ENCODE peak calls at places on chromosomes 3 and 15, in seven cellular contexts. U is SJSA1, B is cardiac muscle cell, T is thoracic aorta, D is thyroid gland, V is left lung, M is kidney. Q is an unnamed sample. For H3K4me1 and H3K9me3, the result is how much of the 10 kb centered on the place peaks cover.

GRCh38 chr15:35852818-35853624 is 307.1 kb upstream of the DPH6 start:
- DNase-seq in U (no peak), B (no peak), T (no peak), D (no peak), V (no peak), M (no peak), Q (no peak)

GRCh38 chr3:156620260-156620659 is 54.1 kb upstream of the TIPARP start:
- DNase-seq in U (no peak), B (no peak), T (no peak), D (peak), V (no peak), M (no peak), Q (no peak)

GRCh38 chr15:93265046-93265658 is 176.1 kb upstream of the RGMA start:
- DNase-seq in U (no peak), B (no peak), T (no peak), D (no peak), V (no peak), M (no peak), Q (no peak)

GRCh38 chr3:45965281-45966052 is 22.2 kb downstream of the CXCR6 start:
- DNase-seq in U (no peak), B (no peak), T (no peak), D (no peak), V (no peak), M (no peak), Q (no peak)

GRCh38 chr3:77038928-77039605 is 832 bp upstream of the ROBO2 start:
- DNase-seq in U (no peak), B (peak), T (no peak), D (peak), V (peak), M (no peak), Q (no peak)

GRCh38 chr3:82038536-82038935 is 277.1 kb upstream of the GBE1 start:
- DNase-seq in U (no peak), B (no peak), T (no peak), D (no peak), V (no peak), M (no peak), Q (no peak)

GRCh38 chr15:90037961-90038633 is 37.0 kb downstream of the ZNF710 start:
- DNase-seq in U (no peak), B (no peak), T (no peak), D (no peak), V (no peak), M (no peak), Q (no peak)

GRCh38 chr15:58269455-58270414 is 131.6 kb downstream of the AQP9 start:
- DNase-seq in U (peak), B (peak), T (no peak), D (peak), V (no peak), M (no peak), Q (no peak)

GRCh38 chr3:18284716-18285115 is 140.4 kb downstream of the SATB1 start:
- DNase-seq in U (no peak), B (no peak), T (no peak), D (no peak), V (no peak), M (no peak), Q (no peak)

GRCh38 chr3:127037971-127038446 is 55.1 kb downstream of the PLXNA1 start:
- DNase-seq in U (no peak), B (no peak), T (no peak), D (no peak), V (peak), M (peak), Q (peak)

GRCh38 chr15:67937153-67937761 is 97.4 kb upstream of the RNU6-1 start:
- DNase-seq in U (no peak), B (no peak), T (no peak), D (peak), V (no peak), M (no peak), Q (no peak)

GRCh38 chr15:60384052-60384451 is 13.7 kb downstream of the ANXA2 start:
- DNase-seq in U (no peak), B (no peak), T (no peak), D (no peak), V (no peak), M (no peak), Q (no peak)

GRCh38 chr3:190183121-190183520 is 62.4 kb upstream of the P3H2 start:
- DNase-seq in U (peak), B (peak), T (no peak), D (no peak), V (no peak), M (no peak), Q (no peak)

GRCh38 chr3:72487078-72487765 is 361.0 kb downstream of the SHQ1 start:
- DNase-seq in U (peak), B (no peak), T (peak), D (peak), V (peak), M (peak), Q (peak)

GRCh38 chr3:67526246-67526645 is 128.2 kb downstream of the SUCLG2 start:
- DNase-seq in U (peak), B (no peak), T (no peak), D (no peak), V (no peak), M (no peak), Q (no peak)

GRCh38 chr3:150384517-150385212 is 23.4 kb upstream of the TSC22D2 start:
- DNase-seq in U (no peak), B (peak), T (no peak), D (peak), V (no peak), M (no peak), Q (peak)

GRCh38 chr15:63339836-63340235 is 41.8 kb downstream of the CA12 start:
- DNase-seq in U (no peak), B (no peak), T (no peak), D (no peak), V (no peak), M (no peak), Q (no peak)

GRCh38 chr3:64048631-64049061 is 25.4 kb upstream of the PSMD6 start:
- DNase-seq in U (no peak), B (no peak), T (no peak), D (no peak), V (no peak), M (no peak), Q (no peak)

GRCh38 chr3:98809561-98809960 is 46.4 kb downstream of the ST3GAL6 start:
- DNase-seq in U (no peak), B (no peak), T (no peak), D (no peak), V (no peak), M (no peak), Q (no peak)

GRCh38 chr3:11591401-11592266 is 52.1 kb downstream of the VGLL4 start:
- DNase-seq in U (peak), B (peak), T (no peak), D (peak), V (no peak), M (peak), Q (no peak)

GRCh38 chr3:171295502-171296373 is 164.5 kb downstream of the TNIK start:
- DNase-seq in U (no peak), B (peak), T (no peak), D (no peak), V (no peak), M (no peak), Q (no peak)

GRCh38 chr3:117184574-117184973 is 475.0 kb downstream of the TUSC7 start:
- DNase-seq in U (no peak), B (no peak), T (no peak), D (no peak), V (no peak), M (no peak), Q (no peak)

GRCh38 chr3:52742418-52743041 is 28.2 kb downstream of the NEK4 start:
- DNase-seq in U (peak), B (peak), T (no peak), D (no peak), V (no peak), M (no peak), Q (no peak)

GRCh38 chr3:127794402-127794801 is 27.9 kb downstream of the MGLL start:
- DNase-seq in U (no peak), B (no peak), T (no peak), D (no peak), V (no peak), M (no peak), Q (no peak)

GRCh38 chr3:30908466-30909037 is 14.1 kb upstream of the GADL1 start:
- DNase-seq in U (no peak), B (no peak), T (no peak), D (no peak), V (no peak), M (no peak), Q (no peak)

GRCh38 chr15:88913017-88913849 is at the start of gene MFGE8:
- DNase-seq in U (peak), B (peak), T (no peak), D (peak), V (peak), M (peak), Q (peak)

GRCh38 chr3:134453631-134454030 is 32.2 kb downstream of the ANAPC13 start:
- DNase-seq in U (no peak), B (no peak), T (no peak), D (no peak), V (no peak), M (no peak), Q (no peak)

GRCh38 chr3:48561045-48561736 is 2.4 kb downstream of the UCN2 start:
- DNase-seq in U (peak), B (peak), T (no peak), D (peak), V (peak), M (peak), Q (peak)

GRCh38 chr3:98151241-98151640 is 4.0 kb downstream of the OR5H14 start:
- DNase-seq in U (no peak), B (no peak), T (no peak), D (no peak), V (no peak), M (no peak), Q (no peak)

GRCh38 chr3:49357466-49358216 is 512 bp downstream of the GPX1 start:
- DNase-seq in U (peak), B (peak), T (peak), D (peak), V (peak), M (peak), Q (peak)

GRCh38 chr3:189990826-189991225 is 129.9 kb downstream of the P3H2 start:
- DNase-seq in U (no peak), B (no peak), T (no peak), D (no peak), V (no peak), M (no peak), Q (no peak)

GRCh38 chr3:165339753-165340152 is 143.6 kb upstream of the SLITRK3 start:
- DNase-seq in U (no peak), B (peak), T (no peak), D (no peak), V (no peak), M (no peak), Q (no peak)

GRCh38 chr15:70741677-70742293 is 21.6 kb downstream of the UACA start:
- DNase-seq in U (peak), B (no peak), T (no peak), D (no peak), V (no peak), M (no peak), Q (no peak)

GRCh38 chr15:29143909-29144308 is 125.7 kb downstream of the NSMCE3 start:
- DNase-seq in U (peak), B (no peak), T (no peak), D (no peak), V (no peak), M (no peak), Q (no peak)

GRCh38 chr15:74635228-74635627 is 19.6 kb downstream of the CLK3 start:
- DNase-seq in U (peak), B (peak), T (no peak), D (peak), V (no peak), M (no peak), Q (peak)

GRCh38 chr3:24018784-24019570 is 73.9 kb downstream of the NR1D2 start:
- DNase-seq in U (no peak), B (no peak), T (no peak), D (peak), V (no peak), M (no peak), Q (no peak)

GRCh38 chr3:3629911-3630310 is 169.3 kb upstream of the LRRN1 start:
- DNase-seq in U (no peak), B (no peak), T (no peak), D (no peak), V (no peak), M (no peak), Q (no peak)

GRCh38 chr3:150913174-150913922 is 8.1 kb upstream of the MINDY4B start:
- DNase-seq in U (no peak), B (no peak), T (no peak), D (no peak), V (no peak), M (no peak), Q (no peak)

GRCh38 chr3:189664311-189664710 is 33.1 kb downstream of the TP63 start:
- DNase-seq in U (peak), B (no peak), T (no peak), D (no peak), V (no peak), M (no peak), Q (no peak)

GRCh38 chr3:109679672-109680071 is 342.3 kb upstream of the DPPA4 start:
- DNase-seq in U (no peak), B (no peak), T (no peak), D (no peak), V (no peak), M (no peak), Q (no peak)

GRCh38 chr3:109687626-109688025 is 350.3 kb upstream of the DPPA4 start:
- DNase-seq in U (no peak), B (no peak), T (no peak), D (no peak), V (no peak), M (no peak), Q (no peak)

GRCh38 chr3:109683746-109684145 is 346.4 kb upstream of the DPPA4 start:
- DNase-seq in U (no peak), B (no peak), T (no peak), D (no peak), V (no peak), M (no peak), Q (no peak)

GRCh38 chr3:109685084-109686079 is 348.0 kb upstream of the DPPA4 start:
- DNase-seq in U (peak), B (no peak), T (peak), D (peak), V (peak), M (peak), Q (no peak)
- H3K27ac ChIP-seq in U (no peak), B (no peak), T (peak), D (no peak), V (no peak), M (no peak), Q (no peak)

GRCh38 chr15:78672285-78673003 is 31.4 kb upstream of the CHRNB4 start:
- DNase-seq in U (no peak), B (no peak), T (no peak), D (peak), V (no peak), M (no peak), Q (no peak)
- H3K4me1 ChIP-seq in U (under half), B (under half), T (under half), D (under half), V (under half), M (under half), Q (under half)

GRCh38 chr15:25070357-25070963 is 115.7 kb downstream of the SNRPN start:
- DNase-seq in U (no peak), B (no peak), T (no peak), D (no peak), V (no peak), M (peak), Q (no peak)
- H3K9me3 ChIP-seq in U (half or more), B (under half), T (half or more), D (under half), V (under half), M (half or more), Q (half or more)

DNA sequence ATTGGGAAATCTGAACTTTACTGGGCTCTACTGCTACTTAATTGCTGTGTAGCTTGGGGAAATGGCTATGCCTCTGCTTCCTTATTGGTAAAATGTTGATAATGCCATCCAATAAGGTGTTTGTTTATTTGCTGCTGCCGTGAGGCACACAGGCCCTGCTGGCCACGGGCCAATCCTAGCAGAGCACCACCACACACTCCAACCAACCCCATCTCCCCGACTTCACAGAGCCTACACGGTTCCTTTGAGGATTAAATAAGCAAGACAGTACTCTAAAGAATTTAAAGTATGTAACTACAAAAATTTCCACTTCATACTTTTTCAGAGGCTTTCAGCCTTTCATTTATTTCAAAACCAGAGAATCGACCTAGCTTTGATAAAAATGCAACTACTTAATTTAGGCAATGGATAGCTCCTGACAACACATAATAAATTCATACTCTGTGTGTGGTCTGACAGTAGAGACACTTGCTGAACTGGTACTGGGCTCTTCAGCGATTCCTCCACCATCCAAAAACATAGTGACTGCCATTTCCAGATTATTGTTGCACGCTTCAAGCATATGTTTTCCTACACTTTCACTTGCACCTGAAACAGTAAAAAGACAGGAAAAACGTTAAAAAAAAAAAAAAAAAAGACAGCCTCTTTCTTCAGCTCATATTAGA is 25.3 kb downstream of the UBXN7 start:
- DNase-seq in U (peak), B (no peak), T (no peak), D (peak), V (no peak), M (no peak), Q (no peak)
- H3K27ac ChIP-seq in U (peak), B (no peak), T (no peak), D (no peak), V (no peak), M (no peak), Q (no peak)

GRCh38 chr3:123788706-123789105 is 95.4 kb downstream of the MYLK start:
- DNase-seq in U (peak), B (no peak), T (no peak), D (no peak), V (no peak), M (no peak), Q (no peak)
- H3K4me1 ChIP-seq in U (half or more), B (under half), T (under half), D (under half), V (under half), M (under half), Q (under half)

DNA sequence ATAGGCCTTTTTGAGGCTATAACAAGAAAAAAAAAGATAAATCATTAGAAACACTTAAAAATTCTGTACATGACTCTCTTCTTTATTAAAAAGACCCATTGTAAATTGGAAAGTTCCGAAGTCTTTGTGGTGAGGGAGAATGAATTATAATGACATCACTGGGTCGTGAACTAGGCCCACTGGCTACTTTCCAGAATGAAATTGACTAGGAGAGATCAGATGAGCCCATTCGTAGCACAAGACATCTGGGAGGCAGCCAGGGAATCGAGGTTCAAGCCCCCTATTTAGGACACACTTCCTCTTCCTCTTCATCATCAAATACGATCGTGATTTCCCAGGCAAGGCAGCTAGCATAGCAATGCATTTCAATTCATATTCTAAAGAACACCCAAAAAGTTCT is 889.8 kb upstream of the NR2F2 start:
- DNase-seq in U (no peak), B (no peak), T (no peak), D (no peak), V (no peak), M (peak), Q (no peak)
- H3K9me3 ChIP-seq in U (under half), B (under half), T (under half), D (under half), V (under half), M (under half), Q (under half)